ENCODE peak calls at places on chromosomes 11 and 22, in seven cellular contexts. One of them, this sample, is unnamed.

GRCh38 chr11:44598831-44599230 is 33.4 kb downstream of the CD82 start:
- DNase-seq in NAMALWA: no peak
- DNase-seq in thyroid gland: no peak
- DNase-seq in RWPE1: no peak
- DNase-seq in psoas muscle: no peak
- DNase-seq in fibroblast of pulmonary artery: no peak
- DNase-seq in lower lobe of right lung: no peak
- DNase-seq in this sample: no peak

GRCh38 chr11:117457031-117457785 is 129.6 kb downstream of the CEP164 start:
- DNase-seq in psoas muscle: no peak
- DNase-seq in fibroblast of pulmonary artery: no peak
- DNase-seq in NAMALWA: no peak
- DNase-seq in thyroid gland: no peak
- DNase-seq in RWPE1: no peak
- DNase-seq in lower lobe of right lung: no peak
- DNase-seq in this sample: no peak

GRCh38 chr11:96102664-96103068 is 178.8 kb upstream of the MTMR2 start:
- DNase-seq in psoas muscle: no peak
- DNase-seq in lower lobe of right lung: no peak
- DNase-seq in fibroblast of pulmonary artery: peak; percentile 70
- DNase-seq in RWPE1: no peak
- DNase-seq in NAMALWA: no peak
- DNase-seq in thyroid gland: no peak
- DNase-seq in this sample: peak; percentile 68

GRCh38 chr22:30557243-30557642 is 10.7 kb upstream of the SEC14L6 start:
- DNase-seq in thyroid gland: no peak
- DNase-seq in NAMALWA: no peak
- DNase-seq in RWPE1: no peak
- DNase-seq in fibroblast of pulmonary artery: no peak
- DNase-seq in lower lobe of right lung: no peak
- DNase-seq in psoas muscle: no peak
- DNase-seq in this sample: no peak

GRCh38 chr11:34613462-34614183 is 7.3 kb upstream of the EHF start:
- DNase-seq in RWPE1: no peak
- DNase-seq in psoas muscle: no peak
- DNase-seq in fibroblast of pulmonary artery: no peak
- DNase-seq in NAMALWA: no peak
- DNase-seq in thyroid gland: no peak
- DNase-seq in lower lobe of right lung: no peak
- DNase-seq in this sample: no peak

GRCh38 chr11:62727833-62728721 is at the start of gene TTC9C:
- DNase-seq in RWPE1: peak; percentile 96
- DNase-seq in thyroid gland: peak; percentile 90
- DNase-seq in psoas muscle: peak; percentile 87
- DNase-seq in NAMALWA: peak; percentile 98
- DNase-seq in lower lobe of right lung: peak; percentile 90
- DNase-seq in fibroblast of pulmonary artery: peak; percentile 99
- DNase-seq in this sample: peak; percentile 97

GRCh38 chr11:110857885-110858555 is 145.8 kb upstream of the ARHGAP20 start:
- DNase-seq in NAMALWA: no peak
- DNase-seq in lower lobe of right lung: no peak
- DNase-seq in psoas muscle: no peak
- DNase-seq in fibroblast of pulmonary artery: peak; percentile 25
- DNase-seq in RWPE1: peak; percentile 4
- DNase-seq in thyroid gland: peak; percentile 30
- DNase-seq in this sample: peak; percentile 61

GRCh38 chr22:29043906-29044575 is 17.6 kb downstream of the C22orf31 start:
- DNase-seq in thyroid gland: no peak
- DNase-seq in lower lobe of right lung: no peak
- DNase-seq in RWPE1: peak; percentile 5
- DNase-seq in fibroblast of pulmonary artery: peak; percentile 65
- DNase-seq in NAMALWA: no peak
- DNase-seq in psoas muscle: no peak
- DNase-seq in this sample: peak; percentile 66

GRCh38 chr22:19825016-19825339 is 29.7 kb downstream of the GNB1L start:
- DNase-seq in RWPE1: no peak
- DNase-seq in psoas muscle: no peak
- DNase-seq in thyroid gland: no peak
- DNase-seq in lower lobe of right lung: no peak
- DNase-seq in NAMALWA: no peak
- DNase-seq in fibroblast of pulmonary artery: no peak
- DNase-seq in this sample: no peak

GRCh38 chr11:76805206-76805913 is 22.2 kb downstream of the TSKU start:
- DNase-seq in RWPE1: no peak
- DNase-seq in NAMALWA: no peak
- DNase-seq in fibroblast of pulmonary artery: peak; percentile 37
- DNase-seq in psoas muscle: no peak
- DNase-seq in lower lobe of right lung: no peak
- DNase-seq in thyroid gland: no peak
- DNase-seq in this sample: peak; percentile 60

GRCh38 chr11:47589504-47590025 is 3.1 kb downstream of the FAM180B start:
- DNase-seq in RWPE1: no peak
- DNase-seq in psoas muscle: no peak
- DNase-seq in NAMALWA: no peak
- DNase-seq in fibroblast of pulmonary artery: no peak
- DNase-seq in thyroid gland: no peak
- DNase-seq in lower lobe of right lung: no peak
- DNase-seq in this sample: no peak

GRCh38 chr11:134598368-134598767 is 186.3 kb upstream of the B3GAT1 start:
- DNase-seq in lower lobe of right lung: no peak
- DNase-seq in NAMALWA: no peak
- DNase-seq in fibroblast of pulmonary artery: no peak
- DNase-seq in thyroid gland: no peak
- DNase-seq in psoas muscle: no peak
- DNase-seq in RWPE1: no peak
- DNase-seq in this sample: no peak

GRCh38 chr11:17986007-17986710 is 26.7 kb downstream of the SERGEF start:
- DNase-seq in NAMALWA: no peak
- DNase-seq in psoas muscle: peak; percentile 45
- DNase-seq in thyroid gland: peak; percentile 62
- DNase-seq in lower lobe of right lung: no peak
- DNase-seq in fibroblast of pulmonary artery: peak; percentile 72
- DNase-seq in RWPE1: peak; percentile 55
- DNase-seq in this sample: peak; percentile 90

GRCh38 chr11:48034926-48035876 is 54.8 kb downstream of the PTPRJ start:
- DNase-seq in psoas muscle: peak; percentile 87
- DNase-seq in lower lobe of right lung: no peak
- DNase-seq in thyroid gland: no peak
- DNase-seq in NAMALWA: no peak
- DNase-seq in RWPE1: no peak
- DNase-seq in fibroblast of pulmonary artery: no peak
- DNase-seq in this sample: no peak

GRCh38 chr11:353315-353857 is 15.9 kb upstream of the B4GALNT4 start:
- DNase-seq in RWPE1: no peak
- DNase-seq in psoas muscle: peak; percentile 86
- DNase-seq in thyroid gland: peak; percentile 86
- DNase-seq in fibroblast of pulmonary artery: peak; percentile 84
- DNase-seq in NAMALWA: no peak
- DNase-seq in lower lobe of right lung: peak; percentile 73
- DNase-seq in this sample: peak; percentile 77

GRCh38 chr11:11976476-11977187 is 31.8 kb downstream of the DKK3 start:
- DNase-seq in lower lobe of right lung: no peak
- DNase-seq in psoas muscle: no peak
- DNase-seq in fibroblast of pulmonary artery: no peak
- DNase-seq in NAMALWA: no peak
- DNase-seq in thyroid gland: no peak
- DNase-seq in RWPE1: no peak
- DNase-seq in this sample: no peak

This sample was measured in IMR-90.